ENCODE peak calls at places on chromosomes 5 and 9, in seven cellular contexts. F, C, T, K, Q, J and E are unnamed samples.

GRCh38 chr5:126471875-126472537 is 48.8 kb downstream of the GRAMD2B start:
- DNase-seq in F (no peak), K (no peak), T (no peak), Q (no peak), J (no peak), C (peak), E (peak)

GRCh38 chr9:96136992-96137665 is 164.8 kb downstream of the HSD17B3 start:
- DNase-seq in T (peak), C (peak), K (no peak), Q (no peak), J (no peak), F (peak), E (peak)

GRCh38 chr5:142863856-142864255 is 93.7 kb downstream of the ARHGAP26 start:
- DNase-seq in Q (no peak), F (no peak), K (no peak), T (no peak), J (no peak), C (no peak), E (no peak)

GRCh38 chr5:50744761-50745160 is 78.3 kb downstream of the PARP8 start:
- DNase-seq in K (no peak), Q (no peak), J (no peak), F (no peak), T (peak), C (peak), E (peak)

GRCh38 chr5:135631356-135631755 is 52.6 kb upstream of the CXCL14 start:
- DNase-seq in C (no peak), T (no peak), Q (no peak), K (no peak), F (no peak), J (no peak), E (no peak)

GRCh38 chr9:82524407-82524806 is 535.8 kb downstream of the SPATA31D1 start:
- DNase-seq in J (no peak), K (no peak), C (no peak), Q (no peak), F (no peak), T (no peak), E (no peak)

GRCh38 chr9:6414291-6414690 is 1.3 kb downstream of the UHRF2 start:
- DNase-seq in J (no peak), K (no peak), T (peak), F (peak), C (peak), Q (no peak), E (peak)

GRCh38 chr9:37976714-37977477 is 73.0 kb upstream of the SLC25A51 start:
- DNase-seq in Q (no peak), C (peak), J (no peak), T (no peak), F (no peak), K (no peak), E (peak)

GRCh38 chr5:114418546-114419388 is 56.9 kb downstream of the KCNN2 start:
- DNase-seq in F (peak), J (no peak), T (no peak), C (no peak), K (no peak), Q (no peak), E (no peak)